ENCODE peak calls at places on chromosomes 1 and 21, in eight cellular contexts. One of them, this sample, is unnamed.

GRCh38 chr1:79197421-79197820 is 190.9 kb upstream of the ADGRL4 start:
- DNase-seq in fibroblast of lung: peak; percentile 52
- DNase-seq in NB4: peak; percentile 1
- DNase-seq in nephron progenitor cell: no peak
- DNase-seq in C1 segment of cervical spinal cord: no peak
- DNase-seq in neuronal stem cell: peak; percentile 12
- DNase-seq in endothelial cell: peak; percentile 26
- DNase-seq in T-helper 17 cell: no peak
- DNase-seq in this sample: no peak

GRCh38 chr1:10065344-10065685 is 32.6 kb downstream of the UBE4B start:
- DNase-seq in neuronal stem cell: no peak
- DNase-seq in C1 segment of cervical spinal cord: no peak
- DNase-seq in NB4: peak; percentile 89
- DNase-seq in endothelial cell: peak; percentile 7
- DNase-seq in T-helper 17 cell: no peak
- DNase-seq in nephron progenitor cell: no peak
- DNase-seq in fibroblast of lung: no peak
- DNase-seq in this sample: no peak

GRCh38 chr1:183227963-183228649 is 42.0 kb downstream of the LAMC2 start:
- DNase-seq in NB4: peak; percentile 78
- DNase-seq in fibroblast of lung: peak; percentile 61
- DNase-seq in C1 segment of cervical spinal cord: no peak
- DNase-seq in T-helper 17 cell: no peak
- DNase-seq in neuronal stem cell: peak; percentile 49
- DNase-seq in nephron progenitor cell: peak; percentile 69
- DNase-seq in endothelial cell: peak; percentile 77
- DNase-seq in this sample: no peak

GRCh38 chr1:33153650-33154049 is 28.2 kb downstream of the TRIM62 start:
- DNase-seq in endothelial cell: no peak
- DNase-seq in fibroblast of lung: no peak
- DNase-seq in neuronal stem cell: no peak
- DNase-seq in T-helper 17 cell: no peak
- DNase-seq in NB4: no peak
- DNase-seq in nephron progenitor cell: no peak
- DNase-seq in C1 segment of cervical spinal cord: no peak
- DNase-seq in this sample: no peak

GRCh38 chr1:21614419-21615115 is 54.6 kb downstream of the RAP1GAP start:
- DNase-seq in fibroblast of lung: no peak
- DNase-seq in nephron progenitor cell: no peak
- DNase-seq in NB4: no peak
- DNase-seq in endothelial cell: no peak
- DNase-seq in C1 segment of cervical spinal cord: no peak
- DNase-seq in T-helper 17 cell: no peak
- DNase-seq in neuronal stem cell: no peak
- DNase-seq in this sample: no peak

GRCh38 chr1:78145105-78145580 is 99.4 kb downstream of the GIPC2 start:
- DNase-seq in neuronal stem cell: peak; percentile 43
- DNase-seq in NB4: peak; percentile 68
- DNase-seq in nephron progenitor cell: peak; percentile 44
- DNase-seq in C1 segment of cervical spinal cord: no peak
- DNase-seq in T-helper 17 cell: no peak
- DNase-seq in endothelial cell: peak; percentile 52
- DNase-seq in fibroblast of lung: peak; percentile 86
- DNase-seq in this sample: peak; percentile 24

GRCh38 chr1:27915082-27915575 is 19.7 kb upstream of the SMPDL3B start:
- DNase-seq in C1 segment of cervical spinal cord: no peak
- DNase-seq in T-helper 17 cell: no peak
- DNase-seq in neuronal stem cell: no peak
- DNase-seq in fibroblast of lung: no peak
- DNase-seq in nephron progenitor cell: no peak
- DNase-seq in NB4: no peak
- DNase-seq in endothelial cell: no peak
- DNase-seq in this sample: no peak

GRCh38 chr1:5423109-5423508 is 569.1 kb downstream of the NPHP4 start:
- DNase-seq in nephron progenitor cell: no peak
- DNase-seq in neuronal stem cell: no peak
- DNase-seq in NB4: peak; percentile 7
- DNase-seq in C1 segment of cervical spinal cord: no peak
- DNase-seq in endothelial cell: no peak
- DNase-seq in T-helper 17 cell: no peak
- DNase-seq in fibroblast of lung: no peak
- DNase-seq in this sample: no peak

GRCh38 chr1:152228831-152229230 is 4.8 kb upstream of the HRNR start:
- DNase-seq in nephron progenitor cell: no peak
- DNase-seq in C1 segment of cervical spinal cord: no peak
- DNase-seq in endothelial cell: no peak
- DNase-seq in T-helper 17 cell: no peak
- DNase-seq in neuronal stem cell: no peak
- DNase-seq in NB4: no peak
- DNase-seq in fibroblast of lung: no peak
- DNase-seq in this sample: no peak

GRCh38 chr21:15935530-15935929 is 205.7 kb downstream of the USP25 start:
- DNase-seq in C1 segment of cervical spinal cord: no peak
- DNase-seq in fibroblast of lung: no peak
- DNase-seq in nephron progenitor cell: no peak
- DNase-seq in neuronal stem cell: no peak
- DNase-seq in endothelial cell: no peak
- DNase-seq in NB4: no peak
- DNase-seq in T-helper 17 cell: no peak
- DNase-seq in this sample: no peak

GRCh38 chr1:223057569-223058093 is 85.4 kb downstream of the TLR5 start:
- DNase-seq in T-helper 17 cell: no peak
- DNase-seq in endothelial cell: no peak
- DNase-seq in C1 segment of cervical spinal cord: no peak
- DNase-seq in neuronal stem cell: no peak
- DNase-seq in nephron progenitor cell: no peak
- DNase-seq in fibroblast of lung: no peak
- DNase-seq in NB4: no peak
- DNase-seq in this sample: no peak

GRCh38 chr1:225467193-225468020 is 39.6 kb upstream of the LBR start:
- DNase-seq in C1 segment of cervical spinal cord: peak; percentile 18
- DNase-seq in nephron progenitor cell: no peak
- DNase-seq in T-helper 17 cell: peak; percentile 63
- DNase-seq in fibroblast of lung: no peak
- DNase-seq in neuronal stem cell: no peak
- DNase-seq in NB4: peak; percentile 94
- DNase-seq in endothelial cell: no peak
- DNase-seq in this sample: peak; percentile 88

GRCh38 chr1:67308136-67308535 is 463 bp downstream of the IL12RB2 start:
- DNase-seq in NB4: no peak
- DNase-seq in nephron progenitor cell: no peak
- DNase-seq in fibroblast of lung: no peak
- DNase-seq in endothelial cell: no peak
- DNase-seq in C1 segment of cervical spinal cord: no peak
- DNase-seq in T-helper 17 cell: no peak
- DNase-seq in neuronal stem cell: no peak
- DNase-seq in this sample: peak; percentile 30

GRCh38 chr1:21217812-21218596 is 41.3 kb upstream of the EIF4G3 start:
- DNase-seq in T-helper 17 cell: no peak
- DNase-seq in fibroblast of lung: peak; percentile 23
- DNase-seq in NB4: peak; percentile 60
- DNase-seq in neuronal stem cell: no peak
- DNase-seq in nephron progenitor cell: peak; percentile 68
- DNase-seq in endothelial cell: peak; percentile 80
- DNase-seq in C1 segment of cervical spinal cord: no peak
- DNase-seq in this sample: no peak

GRCh38 chr1:219188331-219188803 is 14.7 kb downstream of the LYPLAL1 start:
- DNase-seq in endothelial cell: no peak
- DNase-seq in neuronal stem cell: no peak
- DNase-seq in T-helper 17 cell: no peak
- DNase-seq in nephron progenitor cell: no peak
- DNase-seq in fibroblast of lung: no peak
- DNase-seq in NB4: peak; percentile 25
- DNase-seq in C1 segment of cervical spinal cord: no peak
- DNase-seq in this sample: no peak

This sample was measured in immature natural killer cell.